ENCODE peak calls at places on chromosomes 3 and 15, in seven cellular contexts. P, F, O, W, J, X and C are unnamed samples.

GRCh38 chr3:160568989-160569388 is 3.6 kb upstream of the KPNA4 start:
- DNase-seq in O (no peak), J (no peak), X (no peak), P (no peak), W (no peak), F (no peak), C (no peak)

GRCh38 chr15:73352082-73352481 is 16.7 kb downstream of the HCN4 start:
- DNase-seq in W (no peak), F (no peak), O (no peak), P (no peak), X (no peak), J (no peak), C (no peak)

GRCh38 chr3:96190024-96190616 is 624.3 kb upstream of the EPHA6 start:
- DNase-seq in F (no peak), W (no peak), O (no peak), X (no peak), J (no peak), P (no peak), C (no peak)

GRCh38 chr3:177213806-177214528 is 16.7 kb upstream of the TBL1XR1 start:
- DNase-seq in X (peak), O (no peak), J (no peak), W (no peak), P (no peak), F (no peak), C (no peak)

GRCh38 chr3:110995461-110996226 is 76.0 kb upstream of the NECTIN3 start:
- DNase-seq in O (no peak), X (no peak), F (peak), W (no peak), P (peak), J (no peak), C (no peak)

GRCh38 chr15:70633394-70633793 is 130.0 kb downstream of the UACA start:
- DNase-seq in P (no peak), O (no peak), F (no peak), W (peak), X (peak), J (no peak), C (peak)

GRCh38 chr3:51353566-51354140 is 31.4 kb upstream of the MANF start:
- DNase-seq in W (no peak), P (peak), F (no peak), J (no peak), X (no peak), O (no peak), C (no peak)

GRCh38 chr3:119664370-119664769 is 4.0 kb upstream of the POPDC2 start:
- DNase-seq in O (no peak), J (no peak), X (no peak), W (no peak), F (no peak), P (no peak), C (no peak)

GRCh38 chr3:86973440-86973839 is 17.5 kb downstream of the VGLL3 start:
- DNase-seq in J (no peak), X (peak), F (peak), P (peak), O (no peak), W (peak), C (no peak)

GRCh38 chr3:33803894-33804526 is 5.6 kb downstream of the PDCD6IP start:
- DNase-seq in W (peak), P (no peak), F (no peak), X (no peak), O (no peak), J (no peak), C (peak)

GRCh38 chr15:62766599-62766998 is 275.9 kb upstream of the TPM1 start:
- DNase-seq in P (no peak), O (no peak), W (no peak), X (no peak), F (no peak), J (no peak), C (no peak)

GRCh38 chr3:32082727-32083126 is 23.7 kb upstream of the GPD1L start:
- DNase-seq in W (no peak), P (no peak), O (no peak), F (peak), X (no peak), J (no peak), C (no peak)
- H2BK120ac ChIP-seq in W (no peak), P (no peak), O (no peak), F (no peak), X (no peak), J (no peak), C (no peak)

DNA sequence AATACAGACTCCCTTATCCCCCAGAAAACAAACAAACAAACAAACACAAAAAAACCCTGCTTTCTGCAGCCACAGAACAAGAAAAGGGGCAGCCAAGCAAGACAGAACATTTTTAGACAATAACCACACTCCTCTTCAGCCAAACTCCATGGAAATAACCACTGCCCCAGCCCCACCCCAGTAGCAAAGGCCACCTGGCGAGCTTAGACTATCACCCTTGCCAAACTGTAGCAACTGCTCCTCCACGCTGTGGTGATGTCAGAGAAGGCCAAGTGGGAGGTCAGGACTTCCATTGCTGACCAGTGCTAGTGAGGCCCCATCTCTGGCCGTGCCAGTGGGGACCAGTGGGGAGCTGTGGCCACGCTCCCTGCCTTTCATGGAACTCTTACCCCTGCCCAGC is 60.3 kb upstream of the CHRNA7 start:
- DNase-seq in J (no peak), P (no peak), X (no peak), F (no peak), W (no peak), O (no peak), C (no peak)
- H2BK5ac ChIP-seq in J (no peak), P (no peak), X (no peak), F (no peak), W (no peak), O (no peak), C (no peak)

GRCh38 chr3:17407576-17407975 is 334.9 kb downstream of the TBC1D5 start:
- DNase-seq in O (no peak), W (no peak), X (no peak), F (no peak), J (no peak), P (no peak), C (no peak)

GRCh38 chr3:17411157-17411877 is 331.1 kb downstream of the TBC1D5 start:
- DNase-seq in J (no peak), F (no peak), W (no peak), P (no peak), X (no peak), O (no peak), C (no peak)

DNA sequence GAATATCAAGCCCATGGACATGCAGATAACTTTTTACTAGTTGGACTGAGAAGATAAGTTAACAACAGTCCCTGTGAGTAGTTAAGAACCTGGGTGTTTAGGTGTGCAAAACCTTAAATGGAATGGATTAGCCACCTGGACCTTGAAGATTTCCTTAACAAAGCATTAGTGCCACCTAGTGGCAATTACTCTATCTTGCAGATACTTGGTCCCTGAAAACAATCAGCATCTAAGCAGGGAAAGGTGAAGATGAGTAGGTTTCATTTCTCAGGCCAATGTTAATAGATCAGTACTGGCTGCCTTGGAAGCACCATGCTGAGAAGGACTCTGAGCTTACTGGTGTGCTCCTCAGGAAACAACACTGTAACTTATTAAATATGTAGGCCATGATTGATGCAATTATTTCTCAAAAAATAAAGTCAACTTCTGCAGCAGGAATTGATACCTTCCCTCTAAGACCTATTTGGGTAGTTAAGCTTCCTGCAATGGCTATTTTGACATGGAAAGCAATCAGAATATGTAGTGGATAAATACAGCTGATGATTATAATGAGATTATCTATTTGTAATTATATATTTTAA is 329.4 kb downstream of the TBC1D5 start:
- DNase-seq in F (peak), X (peak), W (peak), P (peak), O (peak), J (no peak), C (no peak)
- H3K23ac ChIP-seq in F (no peak), X (no peak), W (no peak), P (no peak), O (no peak), J (no peak), C (no peak)

GRCh38 chr3:122925756-122926155 is 101.8 kb downstream of the SEMA5B start:
- DNase-seq in P (no peak), J (no peak), F (no peak), O (no peak), W (no peak), X (no peak), C (no peak)
- H2BK120ac ChIP-seq in P (no peak), J (no peak), F (no peak), O (no peak), W (no peak), X (no peak), C (no peak)

GRCh38 chr15:98034731-98035130 is 74.2 kb downstream of the ARRDC4 start:
- DNase-seq in W (no peak), X (no peak), J (no peak), O (no peak), P (no peak), F (no peak), C (no peak)
- H2BK5ac ChIP-seq in W (no peak), X (no peak), J (no peak), O (no peak), P (no peak), F (no peak), C (no peak)

GRCh38 chr15:96582473-96582872 is 252.0 kb downstream of the NR2F2 start:
- DNase-seq in X (no peak), F (no peak), P (no peak), W (no peak), J (no peak), O (no peak), C (no peak)
- H3K23ac ChIP-seq in X (no peak), F (no peak), P (no peak), W (no peak), J (no peak), O (peak), C (no peak)

DNA sequence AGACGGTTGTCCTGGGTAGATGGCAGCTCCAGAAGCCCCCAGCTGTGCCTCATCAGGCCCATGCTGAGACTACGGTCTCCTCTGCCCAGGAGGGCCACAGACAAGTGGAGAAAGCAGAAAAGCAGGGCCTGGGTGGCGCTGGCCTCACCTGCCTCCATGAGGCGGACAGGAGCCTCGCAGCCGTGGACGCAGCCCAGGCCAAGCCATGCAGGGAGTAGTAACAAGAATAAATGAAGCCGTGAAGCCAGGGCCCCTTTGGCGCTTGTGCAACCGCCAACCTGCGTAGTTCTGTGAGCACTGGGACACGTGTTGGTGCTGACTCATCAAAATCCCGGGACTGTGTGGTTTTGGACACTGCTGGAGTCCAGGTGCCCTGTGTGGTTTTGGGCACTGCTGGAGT is 12.3 kb upstream of the MUC4 start:
- DNase-seq in O (no peak), J (no peak), W (no peak), P (no peak), X (peak), F (no peak), C (no peak)
- H2BK120ac ChIP-seq in O (no peak), J (no peak), W (no peak), P (no peak), X (no peak), F (no peak), C (no peak)

GRCh38 chr15:85028416-85028815 is 46.8 kb downstream of the PDE8A start:
- DNase-seq in W (no peak), O (no peak), F (no peak), J (no peak), X (no peak), P (no peak), C (no peak)
- H2BK5ac ChIP-seq in W (no peak), O (no peak), F (no peak), J (no peak), X (no peak), P (no peak), C (no peak)

GRCh38 chr15:33567652-33568051 is 256.9 kb downstream of the RYR3 start:
- DNase-seq in J (no peak), F (no peak), P (no peak), W (no peak), O (no peak), X (no peak), C (no peak)
- H3K23ac ChIP-seq in J (no peak), F (no peak), P (no peak), W (no peak), O (no peak), X (no peak), C (no peak)